ENCODE peak calls at places on chromosome 20, in four cellular contexts. One of them, this sample, is unnamed.

GRCh38 chr20:24955045-24955444 is 6.0 kb downstream of the CST7 start:
- DNase-seq in SK-N-SH: no peak
- DNase-seq in HepG2: no peak
- DNase-seq in K562: no peak
- DNase-seq in this sample: no peak

GRCh38 chr20:58700823-58701222 is 8.2 kb downstream of the NPEPL1 start:
- DNase-seq in SK-N-SH: no peak
- DNase-seq in HepG2: no peak
- DNase-seq in K562: no peak
- DNase-seq in this sample: no peak

GRCh38 chr20:824490-824889 is 9.0 kb upstream of the FAM110A start:
- DNase-seq in SK-N-SH: no peak
- DNase-seq in HepG2: no peak
- DNase-seq in K562: no peak
- DNase-seq in this sample: no peak

GRCh38 chr20:36461600-36462439 is 79.5 kb upstream of the MYL9 start:
- DNase-seq in SK-N-SH: peak; percentile 78
- DNase-seq in HepG2: no peak
- DNase-seq in K562: peak; percentile 65
- DNase-seq in this sample: no peak

GRCh38 chr20:50624351-50625016 is 66.9 kb downstream of the RIPOR3 start:
- DNase-seq in SK-N-SH: peak; percentile 60
- DNase-seq in HepG2: peak; percentile 80
- DNase-seq in K562: no peak
- DNase-seq in this sample: no peak

GRCh38 chr20:59018817-59019216 is 412 bp upstream of the TUBB1 start:
- DNase-seq in SK-N-SH: no peak
- DNase-seq in HepG2: no peak
- DNase-seq in K562: no peak
- DNase-seq in this sample: no peak

GRCh38 chr20:46592580-46593362 is 42.3 kb upstream of the OCSTAMP start:
- DNase-seq in SK-N-SH: no peak
- DNase-seq in HepG2: peak; percentile 36
- DNase-seq in K562: no peak
- DNase-seq in this sample: peak; percentile 19

GRCh38 chr20:34549291-34549928 is 9.1 kb upstream of the MAP1LC3A start:
- DNase-seq in SK-N-SH: no peak
- DNase-seq in HepG2: peak; percentile 60
- DNase-seq in K562: peak; percentile 60
- DNase-seq in this sample: peak; percentile 19

GRCh38 chr20:57061058-57061900 is 205.2 kb downstream of the BMP7 start:
- DNase-seq in SK-N-SH: peak; percentile 70
- DNase-seq in HepG2: no peak
- DNase-seq in K562: peak; percentile 31
- DNase-seq in this sample: no peak

GRCh38 chr20:5001174-5002076 is at the start of gene SLC23A2:
- DNase-seq in SK-N-SH: peak; percentile 94
- DNase-seq in HepG2: no peak
- DNase-seq in K562: peak; percentile 63
- DNase-seq in this sample: no peak

GRCh38 chr20:58524814-58525213 is 9.6 kb upstream of the APCDD1L start:
- DNase-seq in SK-N-SH: no peak
- DNase-seq in HepG2: no peak
- DNase-seq in K562: no peak
- DNase-seq in this sample: no peak

GRCh38 chr20:208937-209566 is 18.0 kb upstream of the DEFB129 start:
- DNase-seq in SK-N-SH: peak; percentile 41
- DNase-seq in HepG2: peak; percentile 64
- DNase-seq in K562: peak; percentile 30
- DNase-seq in this sample: peak; percentile 38

GRCh38 chr20:44762466-44763140 is 16.9 kb downstream of the KCNK15 start:
- DNase-seq in SK-N-SH: peak; percentile 76
- DNase-seq in HepG2: no peak
- DNase-seq in K562: no peak
- DNase-seq in this sample: no peak

GRCh38 chr20:52105045-52105572 is 86.5 kb downstream of the ZFP64 start:
- DNase-seq in SK-N-SH: peak; percentile 48
- DNase-seq in HepG2: no peak
- DNase-seq in K562: no peak
- DNase-seq in this sample: no peak

GRCh38 chr20:4764805-4765204 is 43.1 kb downstream of the PRND start:
- DNase-seq in SK-N-SH: no peak
- DNase-seq in HepG2: no peak
- DNase-seq in K562: no peak
- DNase-seq in this sample: no peak

GRCh38 chr20:8356850-8357249 is 224.8 kb downstream of the PLCB1 start:
- DNase-seq in SK-N-SH: no peak
- DNase-seq in HepG2: no peak
- DNase-seq in K562: no peak
- DNase-seq in this sample: no peak

GRCh38 chr20:46215913-46216707 is 92.2 kb downstream of the CDH22 start:
- DNase-seq in SK-N-SH: peak; percentile 93
- DNase-seq in HepG2: peak; percentile 55
- DNase-seq in K562: peak; percentile 84
- DNase-seq in this sample: peak; percentile 67

GRCh38 chr20:21505161-21505809 is 8.6 kb downstream of the NKX2-2 start:
- DNase-seq in SK-N-SH: peak; percentile 85
- DNase-seq in HepG2: peak; percentile 55
- DNase-seq in K562: peak; percentile 70
- DNase-seq in this sample: peak; percentile 28

GRCh38 chr20:41344938-41345728 is 4.5 kb downstream of the LPIN3 start:
- DNase-seq in SK-N-SH: no peak
- DNase-seq in HepG2: no peak
- DNase-seq in K562: no peak
- DNase-seq in this sample: no peak

GRCh38 chr20:31966991-31967655 is 828 bp upstream of the XKR7 start:
- DNase-seq in SK-N-SH: peak; percentile 52
- DNase-seq in HepG2: no peak
- DNase-seq in K562: no peak
- DNase-seq in this sample: no peak

GRCh38 chr20:20366896-20367680 is 816 bp upstream of the INSM1 start:
- DNase-seq in SK-N-SH: peak; percentile 36
- DNase-seq in HepG2: no peak
- DNase-seq in K562: no peak
- DNase-seq in this sample: no peak

GRCh38 chr20:59455392-59456341 is 148.7 kb upstream of the PHACTR3 start:
- DNase-seq in SK-N-SH: peak; percentile 77
- DNase-seq in HepG2: no peak
- DNase-seq in K562: peak; percentile 31
- DNase-seq in this sample: peak; percentile 3

GRCh38 chr20:59063358-59064213 is 21.0 kb upstream of the PRELID3B start:
- DNase-seq in SK-N-SH: peak; percentile 45
- DNase-seq in HepG2: no peak
- DNase-seq in K562: no peak
- DNase-seq in this sample: peak; percentile 75

GRCh38 chr20:11917663-11918062 is at the start of gene BTBD3:
- DNase-seq in SK-N-SH: peak; percentile 39
- DNase-seq in HepG2: no peak
- DNase-seq in K562: no peak
- DNase-seq in this sample: no peak

GRCh38 chr20:59403261-59403961 is 103.0 kb downstream of the EDN3 start:
- DNase-seq in SK-N-SH: peak; percentile 95
- DNase-seq in HepG2: no peak
- DNase-seq in K562: peak; percentile 87
- DNase-seq in this sample: no peak

GRCh38 chr20:6384368-6384767 is 261.5 kb upstream of the FERMT1 start:
- DNase-seq in SK-N-SH: no peak
- DNase-seq in HepG2: no peak
- DNase-seq in K562: no peak
- DNase-seq in this sample: no peak

GRCh38 chr20:6384956-6385355 is 262.1 kb upstream of the FERMT1 start:
- DNase-seq in SK-N-SH: no peak
- DNase-seq in HepG2: no peak
- DNase-seq in K562: no peak
- DNase-seq in this sample: no peak

DNA sequence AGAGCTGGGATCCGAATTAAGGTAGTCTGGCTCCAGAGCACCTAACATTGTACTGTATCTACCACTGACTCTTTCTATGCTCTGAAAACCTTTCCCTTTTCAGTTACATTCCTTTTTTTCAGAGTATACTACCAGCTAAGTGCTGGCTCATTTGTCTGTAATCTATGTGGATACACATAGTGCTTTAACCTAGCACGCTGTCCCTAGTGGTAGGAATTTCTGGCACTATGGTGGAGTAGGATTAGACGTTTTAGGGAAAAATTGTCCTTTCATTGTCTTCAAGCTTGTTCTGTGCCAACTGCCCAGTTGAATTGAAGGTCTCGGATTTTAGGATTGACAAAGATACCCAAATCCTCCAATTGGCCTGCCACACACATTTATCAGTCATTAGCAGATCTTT is 259.1 kb upstream of the FERMT1 start:
- DNase-seq in SK-N-SH: peak; percentile 19
- DNase-seq in HepG2: peak; percentile 50
- DNase-seq in K562: no peak
- DNase-seq in this sample: no peak
- TF ChIP-seq ELF1 in SK-N-SH: no peak
- TF ChIP-seq ELF1 in HepG2: no peak
- TF ChIP-seq ELF1 in K562: no peak
- TF ChIP-seq ELF1 in this sample: no peak

GRCh38 chr20:37545516-37545915 is 17.8 kb upstream of the BLCAP start:
- DNase-seq in SK-N-SH: no peak
- DNase-seq in HepG2: no peak
- DNase-seq in K562: no peak
- DNase-seq in this sample: no peak

GRCh38 chr20:37541326-37541725 is 13.7 kb upstream of the BLCAP start:
- DNase-seq in SK-N-SH: no peak
- DNase-seq in HepG2: no peak
- DNase-seq in K562: no peak
- DNase-seq in this sample: no peak

GRCh38 chr20:37544386-37544785 is 16.7 kb upstream of the BLCAP start:
- DNase-seq in SK-N-SH: no peak
- DNase-seq in HepG2: no peak
- DNase-seq in K562: no peak
- DNase-seq in this sample: no peak

GRCh38 chr20:37542281-37542680 is 14.6 kb upstream of the BLCAP start:
- DNase-seq in SK-N-SH: no peak
- DNase-seq in HepG2: peak; percentile 81
- DNase-seq in K562: no peak
- DNase-seq in this sample: no peak

GRCh38 chr20:37543828-37544227 is 16.2 kb upstream of the BLCAP start:
- DNase-seq in SK-N-SH: peak; percentile 52
- DNase-seq in HepG2: peak; percentile 70
- DNase-seq in K562: no peak
- DNase-seq in this sample: no peak
- TF ChIP-seq ELF1 in SK-N-SH: no peak
- TF ChIP-seq ELF1 in HepG2: no peak
- TF ChIP-seq ELF1 in K562: no peak
- TF ChIP-seq ELF1 in this sample: no peak

DNA sequence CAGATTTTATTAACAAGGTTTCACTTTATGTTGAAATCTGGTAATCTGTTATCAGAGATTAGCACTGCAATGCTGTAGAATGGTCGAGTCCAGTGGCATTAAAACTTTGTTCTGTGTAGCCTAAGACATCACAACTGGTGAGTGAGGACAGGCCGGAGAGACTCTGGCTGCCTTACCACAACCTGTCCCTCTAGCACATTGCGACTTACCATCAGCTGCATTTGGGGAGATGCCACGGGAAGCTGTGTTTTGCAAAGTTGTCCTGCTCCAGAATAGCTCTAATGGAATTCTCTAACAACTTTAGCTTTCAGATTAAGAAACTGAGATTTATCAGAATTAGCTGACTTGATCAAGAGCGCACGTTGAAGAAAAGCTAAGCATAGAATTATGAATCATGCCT is 493.3 kb downstream of the MAFB start:
- DNase-seq in SK-N-SH: no peak
- DNase-seq in HepG2: no peak
- DNase-seq in K562: no peak
- DNase-seq in this sample: no peak
- TF ChIP-seq ELF1 in SK-N-SH: no peak
- TF ChIP-seq ELF1 in HepG2: no peak
- TF ChIP-seq ELF1 in K562: no peak
- TF ChIP-seq ELF1 in this sample: no peak

GRCh38 chr20:38145094-38146075 is 19.7 kb downstream of the TGM2 start:
- DNase-seq in SK-N-SH: no peak
- DNase-seq in HepG2: peak; percentile 45
- DNase-seq in K562: no peak
- DNase-seq in this sample: no peak
- TF ChIP-seq ELF1 in SK-N-SH: no peak
- TF ChIP-seq ELF1 in HepG2: no peak
- TF ChIP-seq ELF1 in K562: no peak
- TF ChIP-seq ELF1 in this sample: no peak

DNA sequence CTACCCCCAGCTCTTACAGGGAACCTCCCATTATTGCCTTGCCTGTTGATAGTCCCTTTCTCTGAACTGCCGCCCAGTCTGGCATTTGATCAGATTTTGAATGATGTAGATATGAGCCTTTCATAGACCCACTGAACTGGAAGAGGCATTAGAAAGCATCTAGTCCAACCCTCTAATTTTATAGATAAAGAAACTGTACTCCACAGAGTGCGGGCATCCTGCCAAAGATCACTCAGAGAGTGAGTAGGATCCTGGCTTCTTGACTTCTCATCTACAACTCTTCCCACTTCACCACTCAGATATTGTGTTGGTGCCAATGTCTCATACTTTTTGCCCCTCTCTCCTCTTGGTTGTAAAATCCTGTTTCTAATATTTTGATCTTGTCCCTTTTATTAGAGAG is 179.2 kb upstream of the BMP2 start:
- DNase-seq in SK-N-SH: no peak
- DNase-seq in HepG2: no peak
- DNase-seq in K562: no peak
- DNase-seq in this sample: no peak
- TF ChIP-seq ELF1 in SK-N-SH: no peak
- TF ChIP-seq ELF1 in HepG2: no peak
- TF ChIP-seq ELF1 in K562: no peak
- TF ChIP-seq ELF1 in this sample: no peak

GRCh38 chr20:38239406-38239805 is 21.1 kb downstream of the KIAA1755 start:
- DNase-seq in SK-N-SH: no peak
- DNase-seq in HepG2: no peak
- DNase-seq in K562: no peak
- DNase-seq in this sample: no peak

GRCh38 chr20:38241201-38241600 is 19.3 kb downstream of the KIAA1755 start:
- DNase-seq in SK-N-SH: no peak
- DNase-seq in HepG2: no peak
- DNase-seq in K562: no peak
- DNase-seq in this sample: no peak

GRCh38 chr20:38237381-38237780 is 23.2 kb downstream of the KIAA1755 start:
- DNase-seq in SK-N-SH: no peak
- DNase-seq in HepG2: no peak
- DNase-seq in K562: no peak
- DNase-seq in this sample: no peak

GRCh38 chr20:38242848-38243449 is 17.6 kb downstream of the KIAA1755 start:
- DNase-seq in SK-N-SH: peak; percentile 47
- DNase-seq in HepG2: peak; percentile 31
- DNase-seq in K562: peak; percentile 47
- DNase-seq in this sample: peak; percentile 48

GRCh38 chr20:38238834-38239233 is 21.7 kb downstream of the KIAA1755 start:
- DNase-seq in SK-N-SH: no peak
- DNase-seq in HepG2: no peak
- DNase-seq in K562: no peak
- DNase-seq in this sample: no peak
- TF ChIP-seq ELF1 in SK-N-SH: no peak
- TF ChIP-seq ELF1 in HepG2: no peak
- TF ChIP-seq ELF1 in K562: no peak
- TF ChIP-seq ELF1 in this sample: no peak

This sample was measured in HCT116.